ENCODE peak calls at places on chromosomes 2 and 18, in four cellular contexts. X, I, P and G are unnamed samples.

GRCh38 chr2:25417715-25418369 is 76.1 kb upstream of the DNMT3A start:
- DNase-seq in X (no peak), I (no peak), P (peak; percentile 94), G (no peak)

GRCh38 chr2:48414980-48415764 is 114.8 kb upstream of the STON1 start:
- DNase-seq in X (no peak), I (no peak), P (no peak), G (no peak)

GRCh38 chr2:151826737-151827157 is 1.5 kb downstream of the ARL5A start:
- DNase-seq in X (no peak), I (no peak), P (peak; percentile 33), G (no peak)

GRCh38 chr2:60516383-60516811 is 37.1 kb downstream of the BCL11A start:
- DNase-seq in X (no peak), I (no peak), P (no peak), G (peak; percentile 37)

GRCh38 chr2:126981476-126981875 is 82.8 kb downstream of the TEX51 start:
- DNase-seq in X (no peak), I (no peak), P (no peak), G (no peak)

GRCh38 chr2:241015439-241015838 is 17.0 kb downstream of the SNED1 start:
- DNase-seq in X (peak; percentile 8), I (peak; percentile 5), P (no peak), G (no peak)

GRCh38 chr2:54728669-54729120 is 5.2 kb downstream of the EML6 start:
- DNase-seq in X (no peak), I (no peak), P (no peak), G (no peak)

GRCh38 chr2:15839461-15840124 is 100.8 kb upstream of the MYCN start:
- DNase-seq in X (no peak), I (no peak), P (no peak), G (no peak)

GRCh38 chr18:6575908-6576307 is 153.6 kb upstream of the ARHGAP28 start:
- DNase-seq in X (no peak), I (no peak), P (no peak), G (no peak)

GRCh38 chr2:26945991-26946750 is 24.3 kb upstream of the MAPRE3 start:
- DNase-seq in X (no peak), I (no peak), P (no peak), G (no peak)

GRCh38 chr2:26942543-26943295 is 27.7 kb upstream of the MAPRE3 start:
- DNase-seq in X (peak; percentile 37), I (peak; percentile 34), P (peak; percentile 67), G (no peak)

GRCh38 chr2:26951246-26951645 is 19.2 kb upstream of the MAPRE3 start:
- DNase-seq in X (no peak), I (no peak), P (no peak), G (no peak)

GRCh38 chr2:26948800-26949199 is 21.6 kb upstream of the MAPRE3 start:
- DNase-seq in X (no peak), I (no peak), P (no peak), G (no peak)

DNA sequence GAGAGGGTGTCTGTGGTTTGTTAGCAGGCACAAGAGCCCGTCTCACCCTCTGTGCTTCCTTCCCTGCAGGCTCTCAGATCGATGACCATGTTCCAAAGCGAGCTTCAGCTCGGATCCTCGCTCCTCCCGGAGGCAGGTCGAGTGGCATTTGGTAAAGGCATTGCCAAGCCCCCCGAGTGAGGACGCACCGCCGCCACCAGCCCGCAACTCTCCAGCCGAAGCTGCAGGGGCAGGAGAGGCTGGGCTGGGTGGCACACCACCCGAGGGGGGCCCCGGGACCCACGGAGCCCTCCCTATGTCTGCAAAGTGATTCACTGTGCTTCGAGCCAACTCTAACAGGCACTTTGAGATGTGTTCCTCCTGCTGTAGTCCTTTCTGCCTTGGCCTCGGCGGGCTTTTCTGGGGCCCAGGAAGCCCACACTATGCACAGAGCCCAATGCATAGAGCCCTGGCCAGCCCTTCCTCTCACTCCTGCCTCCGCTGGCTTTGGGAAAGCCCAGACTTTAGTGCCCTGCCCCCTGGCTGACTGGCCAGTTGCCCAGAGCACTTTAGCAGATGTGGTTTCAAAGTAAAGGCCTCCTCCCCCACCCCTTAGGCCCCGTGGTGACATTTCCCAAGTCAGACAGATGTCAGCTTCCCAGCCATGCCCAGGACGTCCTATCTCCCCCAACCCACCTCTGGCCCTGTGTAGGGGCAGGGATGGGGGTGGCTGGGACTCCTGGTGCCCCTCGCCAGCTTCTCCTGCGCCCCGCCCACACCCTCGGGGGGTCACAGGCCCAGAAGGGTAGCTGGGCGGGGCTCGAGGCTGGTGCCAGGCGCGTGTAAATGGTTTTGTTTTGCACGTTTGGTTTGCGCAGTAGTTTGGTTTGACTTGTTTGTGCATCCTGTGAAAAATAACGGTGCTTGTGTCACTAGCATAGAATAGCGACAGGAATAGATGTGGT is 23.3 kb upstream of the MAPRE3 start:
- DNase-seq in X (no peak), I (no peak), P (no peak), G (no peak)
- TF ChIP-seq CTCF in X (no peak), I (no peak), P (no peak), G (peak; percentile 10)

GRCh38 chr18:25669741-25670140 is 317.8 kb upstream of the ZNF521 start:
- DNase-seq in X (no peak), I (no peak), P (no peak), G (no peak)
- TF ChIP-seq CTCF in X (no peak), I (no peak), P (no peak), G (no peak)

GRCh38 chr2:20103514-20103913 is 52.1 kb upstream of the LAPTM4A start:
- DNase-seq in X (no peak), I (no peak), P (peak; percentile 33), G (no peak)
- TF ChIP-seq CTCF in X (no peak), I (no peak), P (peak; percentile 21), G (peak; percentile 31)

DNA sequence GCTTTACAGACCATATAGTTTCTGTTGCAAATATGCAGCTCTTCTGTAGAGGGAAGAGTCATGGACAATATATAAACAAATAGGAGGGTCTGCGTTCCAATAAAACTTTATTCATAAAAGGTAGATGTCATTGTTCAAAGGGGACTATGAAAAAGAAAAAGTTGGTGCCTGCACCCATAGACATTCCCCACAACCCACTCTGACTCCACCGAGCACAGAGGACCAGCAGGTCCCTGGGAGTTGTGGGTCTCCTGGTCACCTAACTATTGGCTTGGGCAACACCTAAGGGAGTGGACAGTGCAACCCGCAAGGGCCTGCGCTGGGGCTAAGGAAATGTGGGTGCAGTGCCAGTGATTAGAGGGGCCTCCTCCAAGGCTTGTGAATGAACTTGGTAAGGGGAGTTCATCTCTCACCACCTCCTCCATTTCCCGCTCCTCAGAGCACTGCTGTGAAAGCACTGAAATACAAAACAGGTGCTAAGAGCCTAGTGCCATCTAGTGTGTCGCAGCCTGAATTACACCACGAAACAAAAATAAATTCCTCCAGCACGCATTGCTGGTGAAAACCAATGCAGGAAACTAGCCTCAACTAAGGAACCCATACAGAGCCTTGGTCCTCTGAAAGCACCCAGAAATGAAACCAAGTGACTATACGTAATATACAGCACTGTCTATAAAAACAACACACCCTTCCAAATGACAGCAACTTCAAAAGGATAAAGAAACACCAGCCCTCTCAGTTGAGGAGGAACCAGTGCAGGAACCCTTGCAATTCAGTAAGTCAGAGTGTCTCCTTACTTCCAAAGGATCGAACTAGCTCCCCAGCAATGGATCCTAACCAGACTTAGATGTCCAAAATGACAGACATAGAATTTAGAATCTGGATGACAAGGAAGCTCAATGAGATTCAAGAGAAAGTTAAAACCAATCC is 166.6 kb downstream of the RNF144A start:
- DNase-seq in X (no peak), I (no peak), P (peak; percentile 68), G (no peak)
- TF ChIP-seq CTCF in X (no peak), I (no peak), P (peak; percentile 70), G (peak; percentile 65)

GRCh38 chr2:167874812-167875211 is 372.6 kb downstream of the STK39 start:
- DNase-seq in X (no peak), I (no peak), P (no peak), G (no peak)

GRCh38 chr2:167863377-167863776 is 384.0 kb downstream of the STK39 start:
- DNase-seq in X (no peak), I (no peak), P (no peak), G (no peak)

GRCh38 chr2:167869200-167869599 is 378.2 kb downstream of the STK39 start:
- DNase-seq in X (no peak), I (no peak), P (no peak), G (no peak)
- TF ChIP-seq CTCF in X (no peak), I (no peak), P (no peak), G (no peak)

DNA sequence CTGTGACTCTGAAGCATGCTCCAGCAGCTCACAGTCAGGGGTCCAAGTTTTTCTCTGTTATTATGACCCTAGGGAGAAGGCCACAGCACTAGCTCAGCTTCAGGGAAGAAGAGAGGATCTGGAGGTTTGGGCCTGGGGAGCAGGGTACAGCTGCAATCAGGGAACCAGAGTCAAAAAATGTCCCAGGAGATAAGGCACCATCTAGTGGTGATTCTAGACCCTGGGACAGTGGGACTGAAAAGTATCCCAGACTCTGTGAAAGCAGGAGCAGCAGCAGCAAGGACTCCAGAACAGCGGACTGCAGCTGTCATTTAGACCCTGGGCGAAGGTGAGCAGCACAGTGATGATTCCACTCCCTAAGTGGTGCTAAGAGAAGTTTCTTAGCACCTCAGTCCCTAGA is 278.4 kb upstream of the DDX18 start:
- DNase-seq in X (no peak), I (no peak), P (no peak), G (no peak)
- TF ChIP-seq CTCF in X (no peak), I (no peak), P (peak; percentile 20), G (peak; percentile 74)

GRCh38 chr2:42266236-42266635 is 94.8 kb downstream of the COX7A2L start:
- DNase-seq in X (no peak), I (no peak), P (no peak), G (no peak)

GRCh38 chr2:42270757-42271156 is 90.3 kb downstream of the COX7A2L start:
- DNase-seq in X (no peak), I (no peak), P (no peak), G (no peak)

GRCh38 chr2:42267530-42267929 is 93.5 kb downstream of the COX7A2L start:
- DNase-seq in X (no peak), I (no peak), P (peak; percentile 30), G (no peak)

DNA sequence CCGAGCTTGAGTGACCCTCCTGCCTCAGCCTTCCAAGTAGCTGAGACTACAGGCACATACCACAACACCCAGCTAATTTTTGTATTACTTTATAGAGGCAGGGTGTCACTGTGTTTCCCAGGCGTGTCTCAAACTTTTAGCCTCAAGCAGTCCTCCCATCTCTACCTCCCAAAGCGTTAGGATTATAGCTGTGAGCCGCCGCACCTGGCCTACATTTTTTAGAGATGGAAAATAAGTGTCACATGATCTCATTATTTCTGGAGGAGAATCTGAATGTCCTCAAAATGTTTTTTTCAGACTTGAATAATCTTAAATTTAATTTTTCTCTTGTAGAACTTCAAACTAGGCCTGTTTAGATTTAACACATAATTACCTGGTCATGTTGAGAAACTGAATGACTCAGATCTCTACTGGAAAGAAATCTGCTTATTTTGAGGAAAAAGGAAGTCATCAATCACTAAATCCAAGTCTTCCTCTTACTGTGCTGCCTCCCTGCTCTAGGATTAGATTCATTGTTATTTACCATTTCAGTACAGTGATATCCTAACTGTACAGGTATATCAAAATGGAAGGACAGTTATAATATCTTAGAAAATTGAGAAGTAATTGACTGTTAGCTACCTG is 92.4 kb downstream of the COX7A2L start:
- DNase-seq in X (no peak), I (no peak), P (no peak), G (no peak)
- TF ChIP-seq CTCF in X (no peak), I (no peak), P (no peak), G (no peak)

GRCh38 chr18:8706981-8707940 is 1.9 kb downstream of the MTCL1 start:
- DNase-seq in X (peak; percentile 32), I (peak; percentile 41), P (no peak), G (no peak)
- TF ChIP-seq CTCF in X (no peak), I (no peak), P (no peak), G (peak; percentile 33)

DNA sequence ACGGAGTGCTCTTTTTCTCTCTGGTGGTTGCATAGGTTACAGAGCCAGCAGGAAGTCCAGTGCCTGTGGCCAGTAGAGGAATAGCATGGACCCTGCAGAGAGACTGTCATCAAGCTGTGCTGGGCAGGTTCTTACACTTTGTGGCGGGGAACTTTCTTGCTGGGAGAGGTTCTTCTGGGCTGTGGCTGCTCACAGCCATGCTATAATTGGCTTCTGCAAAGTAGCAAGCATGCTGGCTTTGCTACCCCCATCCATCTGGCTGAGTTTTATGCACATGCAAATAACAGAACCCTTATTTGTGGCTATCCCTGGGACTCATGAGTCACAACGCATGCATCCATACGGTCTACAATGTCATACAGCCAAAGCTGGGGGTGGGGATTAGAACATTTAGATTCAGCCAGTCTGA is 68.9 kb downstream of the PLCL1 start:
- DNase-seq in X (no peak), I (no peak), P (no peak), G (peak; percentile 59)
- TF ChIP-seq CTCF in X (no peak), I (no peak), P (no peak), G (no peak)